ENCODE peak calls at places on chromosome X, in six cellular contexts. B is neural progenitor cell; A is colonic mucosa; W is pancreas; M is cardiac muscle cell; E is activated CD4-positive, alpha-beta T cell treated with anti-CD3 and anti-CD28 coated beads, Interleukin-2, amount 50 U/mL, for 24 hours. Z is an unnamed sample.

GRCh38 chrX:22159071-22159470 is 113.6 kb upstream of the CBLL2 start:
- DNase-seq in B (no peak), A (no peak), W (no peak), M (peak; percentile 72), E (no peak), Z (no peak)

GRCh38 chrX:1035206-1035605 is 177.2 kb downstream of the CRLF2 start:
- DNase-seq in B (no peak), A (no peak), W (no peak), M (no peak), E (no peak), Z (no peak)

GRCh38 chrX:151359931-151360871 is 36.8 kb upstream of the VMA21 start:
- DNase-seq in B (peak; percentile 64), A (peak; percentile 23), W (peak; percentile 48), M (peak; percentile 10), E (no peak), Z (peak; percentile 15)

GRCh38 chrX:78934866-78935265 is 10.3 kb upstream of the P2RY10 start:
- DNase-seq in B (no peak), A (no peak), W (no peak), M (no peak), E (no peak), Z (no peak)

GRCh38 chrX:150905293-150905692 is 6.8 kb upstream of the CD99L2 start:
- DNase-seq in B (no peak), A (no peak), W (no peak), M (no peak), E (no peak), Z (no peak)

GRCh38 chrX:86806786-86807185 is 658.5 kb downstream of the DACH2 start:
- DNase-seq in B (peak; percentile 40), A (no peak), W (no peak), M (no peak), E (no peak), Z (no peak)

GRCh38 chrX:122188751-122189150 is 995.3 kb upstream of the GRIA3 start:
- DNase-seq in B (no peak), A (no peak), W (no peak), M (no peak), E (no peak), Z (no peak)

GRCh38 chrX:54494970-54495813 is 842 bp downstream of the FGD1 start:
- DNase-seq in B (peak; percentile 47), A (no peak), W (peak; percentile 41), M (peak; percentile 34), E (no peak), Z (no peak)

GRCh38 chrX:108217877-108218276 is 126.3 kb downstream of the ATG4A start:
- DNase-seq in B (no peak), A (no peak), W (no peak), M (peak; percentile 11), E (no peak), Z (no peak)